ENCODE peak calls at places on chromosomes 12 and 14, in eight cellular contexts. One of them, this sample, is unnamed.

GRCh38 chr12:15646586-15646985 is 142.6 kb downstream of the EPS8 start:
- DNase-seq in body of pancreas: no peak
- DNase-seq in CD8-positive, alpha-beta memory T cell: no peak
- DNase-seq in CD8-positive, alpha-beta T cell: no peak
- DNase-seq in effector memory CD4-positive, alpha-beta T cell: no peak
- DNase-seq in right cardiac atrium: no peak
- DNase-seq in vagina: no peak
- DNase-seq in adipocyte: no peak
- DNase-seq in this sample: no peak

GRCh38 chr14:72608391-72609204 is 285.3 kb downstream of the DPF3 start:
- DNase-seq in vagina: peak; percentile 84
- DNase-seq in right cardiac atrium: no peak
- DNase-seq in CD8-positive, alpha-beta T cell: no peak
- DNase-seq in CD8-positive, alpha-beta memory T cell: no peak
- DNase-seq in effector memory CD4-positive, alpha-beta T cell: no peak
- DNase-seq in adipocyte: peak; percentile 81
- DNase-seq in body of pancreas: no peak
- DNase-seq in this sample: peak; percentile 37

GRCh38 chr12:71504471-71504852 is 64.9 kb downstream of the LGR5 start:
- DNase-seq in effector memory CD4-positive, alpha-beta T cell: no peak
- DNase-seq in adipocyte: no peak
- DNase-seq in body of pancreas: no peak
- DNase-seq in right cardiac atrium: peak; percentile 21
- DNase-seq in CD8-positive, alpha-beta memory T cell: no peak
- DNase-seq in vagina: no peak
- DNase-seq in CD8-positive, alpha-beta T cell: no peak
- DNase-seq in this sample: no peak

GRCh38 chr12:116009805-116010204 is 267.7 kb downstream of the MED13L start:
- DNase-seq in body of pancreas: no peak
- DNase-seq in adipocyte: no peak
- DNase-seq in vagina: no peak
- DNase-seq in CD8-positive, alpha-beta memory T cell: no peak
- DNase-seq in effector memory CD4-positive, alpha-beta T cell: no peak
- DNase-seq in CD8-positive, alpha-beta T cell: no peak
- DNase-seq in right cardiac atrium: no peak
- DNase-seq in this sample: no peak

GRCh38 chr14:24785698-24786097 is 151.7 kb upstream of the GZMB start:
- DNase-seq in right cardiac atrium: no peak
- DNase-seq in adipocyte: no peak
- DNase-seq in effector memory CD4-positive, alpha-beta T cell: no peak
- DNase-seq in CD8-positive, alpha-beta memory T cell: no peak
- DNase-seq in CD8-positive, alpha-beta T cell: no peak
- DNase-seq in body of pancreas: no peak
- DNase-seq in vagina: no peak
- DNase-seq in this sample: no peak

GRCh38 chr12:104733717-104734175 is 224.3 kb downstream of the SLC41A2 start:
- DNase-seq in body of pancreas: peak; percentile 32
- DNase-seq in CD8-positive, alpha-beta T cell: no peak
- DNase-seq in adipocyte: no peak
- DNase-seq in CD8-positive, alpha-beta memory T cell: no peak
- DNase-seq in right cardiac atrium: no peak
- DNase-seq in vagina: no peak
- DNase-seq in effector memory CD4-positive, alpha-beta T cell: no peak
- DNase-seq in this sample: peak; percentile 81

GRCh38 chr14:72962829-72963312 is 36.6 kb downstream of the DCAF4 start:
- DNase-seq in body of pancreas: no peak
- DNase-seq in vagina: no peak
- DNase-seq in adipocyte: peak; percentile 38
- DNase-seq in CD8-positive, alpha-beta memory T cell: no peak
- DNase-seq in right cardiac atrium: no peak
- DNase-seq in CD8-positive, alpha-beta T cell: no peak
- DNase-seq in effector memory CD4-positive, alpha-beta T cell: no peak
- DNase-seq in this sample: peak; percentile 82

GRCh38 chr12:89663577-89664357 is 44.9 kb downstream of the ATP2B1 start:
- DNase-seq in right cardiac atrium: no peak
- DNase-seq in adipocyte: peak; percentile 69
- DNase-seq in CD8-positive, alpha-beta memory T cell: no peak
- DNase-seq in vagina: no peak
- DNase-seq in CD8-positive, alpha-beta T cell: no peak
- DNase-seq in effector memory CD4-positive, alpha-beta T cell: no peak
- DNase-seq in body of pancreas: no peak
- DNase-seq in this sample: no peak

GRCh38 chr12:58342736-58343135 is 401.4 kb downstream of the ATP23 start:
- DNase-seq in right cardiac atrium: no peak
- DNase-seq in vagina: no peak
- DNase-seq in body of pancreas: no peak
- DNase-seq in CD8-positive, alpha-beta memory T cell: no peak
- DNase-seq in adipocyte: no peak
- DNase-seq in CD8-positive, alpha-beta T cell: no peak
- DNase-seq in effector memory CD4-positive, alpha-beta T cell: no peak
- DNase-seq in this sample: no peak

GRCh38 chr14:65847065-65847847 is 434.7 kb downstream of the FUT8 start:
- DNase-seq in CD8-positive, alpha-beta memory T cell: peak; percentile 64
- DNase-seq in body of pancreas: peak; percentile 29
- DNase-seq in effector memory CD4-positive, alpha-beta T cell: peak; percentile 66
- DNase-seq in right cardiac atrium: no peak
- DNase-seq in vagina: no peak
- DNase-seq in adipocyte: no peak
- DNase-seq in CD8-positive, alpha-beta T cell: peak; percentile 67
- DNase-seq in this sample: no peak

GRCh38 chr12:54704187-54704586 is 56.0 kb upstream of the DCD start:
- DNase-seq in body of pancreas: no peak
- DNase-seq in adipocyte: no peak
- DNase-seq in CD8-positive, alpha-beta memory T cell: no peak
- DNase-seq in CD8-positive, alpha-beta T cell: no peak
- DNase-seq in vagina: no peak
- DNase-seq in effector memory CD4-positive, alpha-beta T cell: no peak
- DNase-seq in right cardiac atrium: no peak
- DNase-seq in this sample: no peak

GRCh38 chr14:31677052-31677451 is 115.8 kb downstream of the NUBPL start:
- DNase-seq in vagina: no peak
- DNase-seq in CD8-positive, alpha-beta memory T cell: no peak
- DNase-seq in body of pancreas: no peak
- DNase-seq in adipocyte: no peak
- DNase-seq in right cardiac atrium: no peak
- DNase-seq in CD8-positive, alpha-beta T cell: no peak
- DNase-seq in effector memory CD4-positive, alpha-beta T cell: no peak
- DNase-seq in this sample: no peak

GRCh38 chr12:76206039-76206676 is 121.7 kb upstream of the NAP1L1 start:
- DNase-seq in vagina: no peak
- DNase-seq in CD8-positive, alpha-beta memory T cell: no peak
- DNase-seq in CD8-positive, alpha-beta T cell: no peak
- DNase-seq in right cardiac atrium: no peak
- DNase-seq in body of pancreas: no peak
- DNase-seq in effector memory CD4-positive, alpha-beta T cell: no peak
- DNase-seq in adipocyte: no peak
- DNase-seq in this sample: no peak

GRCh38 chr14:104118006-104118844 is 20.2 kb upstream of the KIF26A start:
- DNase-seq in CD8-positive, alpha-beta memory T cell: no peak
- DNase-seq in body of pancreas: peak; percentile 2
- DNase-seq in adipocyte: no peak
- DNase-seq in right cardiac atrium: peak; percentile 11
- DNase-seq in effector memory CD4-positive, alpha-beta T cell: no peak
- DNase-seq in CD8-positive, alpha-beta T cell: no peak
- DNase-seq in vagina: no peak
- DNase-seq in this sample: peak; percentile 39

GRCh38 chr14:84877061-84877460 is 652.9 kb upstream of the FLRT2 start:
- DNase-seq in CD8-positive, alpha-beta memory T cell: no peak
- DNase-seq in effector memory CD4-positive, alpha-beta T cell: no peak
- DNase-seq in CD8-positive, alpha-beta T cell: no peak
- DNase-seq in vagina: no peak
- DNase-seq in body of pancreas: no peak
- DNase-seq in right cardiac atrium: no peak
- DNase-seq in adipocyte: no peak
- DNase-seq in this sample: no peak

GRCh38 chr12:119245904-119246494 is 67.3 kb downstream of the HSPB8 start:
- DNase-seq in CD8-positive, alpha-beta memory T cell: no peak
- DNase-seq in right cardiac atrium: no peak
- DNase-seq in effector memory CD4-positive, alpha-beta T cell: no peak
- DNase-seq in CD8-positive, alpha-beta T cell: no peak
- DNase-seq in vagina: no peak
- DNase-seq in body of pancreas: no peak
- DNase-seq in adipocyte: no peak
- DNase-seq in this sample: no peak

GRCh38 chr14:67526676-67527459 is 6.2 kb upstream of the PLEKHH1 start:
- DNase-seq in right cardiac atrium: peak; percentile 20
- DNase-seq in effector memory CD4-positive, alpha-beta T cell: no peak
- DNase-seq in vagina: no peak
- DNase-seq in CD8-positive, alpha-beta T cell: peak; percentile 27
- DNase-seq in CD8-positive, alpha-beta memory T cell: no peak
- DNase-seq in adipocyte: peak; percentile 63
- DNase-seq in body of pancreas: peak; percentile 71
- DNase-seq in this sample: peak; percentile 86

GRCh38 chr14:83873626-83874025 is 1656.3 kb upstream of the FLRT2 start:
- DNase-seq in right cardiac atrium: no peak
- DNase-seq in CD8-positive, alpha-beta T cell: no peak
- DNase-seq in adipocyte: no peak
- DNase-seq in body of pancreas: no peak
- DNase-seq in vagina: no peak
- DNase-seq in effector memory CD4-positive, alpha-beta T cell: no peak
- DNase-seq in CD8-positive, alpha-beta memory T cell: no peak
- DNase-seq in this sample: no peak

GRCh38 chr12:93896427-93896826 is 219.3 kb downstream of the CRADD start:
- DNase-seq in CD8-positive, alpha-beta T cell: no peak
- DNase-seq in adipocyte: no peak
- DNase-seq in body of pancreas: no peak
- DNase-seq in right cardiac atrium: no peak
- DNase-seq in vagina: no peak
- DNase-seq in CD8-positive, alpha-beta memory T cell: no peak
- DNase-seq in effector memory CD4-positive, alpha-beta T cell: no peak
- DNase-seq in this sample: no peak

GRCh38 chr12:69476276-69477017 is 6.3 kb downstream of the FRS2 start:
- DNase-seq in vagina: no peak
- DNase-seq in adipocyte: no peak
- DNase-seq in right cardiac atrium: no peak
- DNase-seq in effector memory CD4-positive, alpha-beta T cell: no peak
- DNase-seq in body of pancreas: no peak
- DNase-seq in CD8-positive, alpha-beta T cell: no peak
- DNase-seq in CD8-positive, alpha-beta memory T cell: no peak
- DNase-seq in this sample: no peak
- H3K4me1 ChIP-seq in vagina: peaks cover 55% of the 10 kb centered on the region
- H3K4me1 ChIP-seq in adipocyte: peaks cover 50% of the 10 kb centered on the region
- H3K4me1 ChIP-seq in right cardiac atrium: peaks cover 8% of the 10 kb centered on the region
- H3K4me1 ChIP-seq in effector memory CD4-positive, alpha-beta T cell: peaks cover 12% of the 10 kb centered on the region
- H3K4me1 ChIP-seq in body of pancreas: peaks cover 63% of the 10 kb centered on the region
- H3K4me1 ChIP-seq in CD8-positive, alpha-beta T cell: peaks cover 18% of the 10 kb centered on the region
- H3K4me1 ChIP-seq in CD8-positive, alpha-beta memory T cell: peaks cover 20% of the 10 kb centered on the region
- H3K4me1 ChIP-seq in this sample: peaks cover 3% of the 10 kb centered on the region

GRCh38 chr14:35296505-35296904 is 4.3 kb downstream of the PSMA6 start:
- DNase-seq in vagina: no peak
- DNase-seq in adipocyte: peak; percentile 76
- DNase-seq in CD8-positive, alpha-beta memory T cell: no peak
- DNase-seq in body of pancreas: no peak
- DNase-seq in effector memory CD4-positive, alpha-beta T cell: no peak
- DNase-seq in right cardiac atrium: no peak
- DNase-seq in CD8-positive, alpha-beta T cell: no peak
- DNase-seq in this sample: no peak

GRCh38 chr14:35297677-35298076 is 5.5 kb downstream of the PSMA6 start:
- DNase-seq in right cardiac atrium: no peak
- DNase-seq in effector memory CD4-positive, alpha-beta T cell: no peak
- DNase-seq in vagina: no peak
- DNase-seq in CD8-positive, alpha-beta T cell: no peak
- DNase-seq in CD8-positive, alpha-beta memory T cell: no peak
- DNase-seq in adipocyte: no peak
- DNase-seq in body of pancreas: no peak
- DNase-seq in this sample: no peak

GRCh38 chr14:35292051-35292769 is at the start of gene PSMA6:
- DNase-seq in CD8-positive, alpha-beta T cell: peak; percentile 99
- DNase-seq in CD8-positive, alpha-beta memory T cell: peak; percentile 99
- DNase-seq in vagina: peak; percentile 98
- DNase-seq in body of pancreas: peak; percentile 100
- DNase-seq in right cardiac atrium: peak; percentile 99
- DNase-seq in effector memory CD4-positive, alpha-beta T cell: peak; percentile 99
- DNase-seq in adipocyte: peak; percentile 100
- DNase-seq in this sample: peak; percentile 100

GRCh38 chr14:35292770-35293561 is 784 bp downstream of the PSMA6 start:
- DNase-seq in effector memory CD4-positive, alpha-beta T cell: no peak
- DNase-seq in vagina: no peak
- DNase-seq in CD8-positive, alpha-beta memory T cell: no peak
- DNase-seq in adipocyte: no peak
- DNase-seq in body of pancreas: no peak
- DNase-seq in right cardiac atrium: no peak
- DNase-seq in CD8-positive, alpha-beta T cell: no peak
- DNase-seq in this sample: no peak

GRCh38 chr14:35295845-35296161 is 3.6 kb downstream of the PSMA6 start:
- DNase-seq in body of pancreas: no peak
- DNase-seq in vagina: no peak
- DNase-seq in CD8-positive, alpha-beta memory T cell: no peak
- DNase-seq in adipocyte: no peak
- DNase-seq in CD8-positive, alpha-beta T cell: no peak
- DNase-seq in right cardiac atrium: no peak
- DNase-seq in effector memory CD4-positive, alpha-beta T cell: no peak
- DNase-seq in this sample: no peak
- H3K4me1 ChIP-seq in body of pancreas: peaks cover 52% of the 10 kb centered on the region
- H3K4me1 ChIP-seq in vagina: peaks cover 74% of the 10 kb centered on the region
- H3K4me1 ChIP-seq in CD8-positive, alpha-beta memory T cell: peaks cover 51% of the 10 kb centered on the region
- H3K4me1 ChIP-seq in adipocyte: peaks cover 63% of the 10 kb centered on the region
- H3K4me1 ChIP-seq in CD8-positive, alpha-beta T cell: peaks cover 50% of the 10 kb centered on the region
- H3K4me1 ChIP-seq in right cardiac atrium: peaks cover 1% of the 10 kb centered on the region
- H3K4me1 ChIP-seq in effector memory CD4-positive, alpha-beta T cell: peaks cover 34% of the 10 kb centered on the region
- H3K4me1 ChIP-seq in this sample: no peaks in the 10 kb centered on the region

GRCh38 chr12:130830246-130830551 is 8.9 kb downstream of the STX2 start:
- DNase-seq in CD8-positive, alpha-beta memory T cell: no peak
- DNase-seq in right cardiac atrium: no peak
- DNase-seq in vagina: no peak
- DNase-seq in effector memory CD4-positive, alpha-beta T cell: no peak
- DNase-seq in adipocyte: no peak
- DNase-seq in CD8-positive, alpha-beta T cell: no peak
- DNase-seq in body of pancreas: no peak
- DNase-seq in this sample: peak; percentile 63
- H3K4me1 ChIP-seq in CD8-positive, alpha-beta memory T cell: no peaks in the 10 kb centered on the region
- H3K4me1 ChIP-seq in right cardiac atrium: peaks cover 6% of the 10 kb centered on the region
- H3K4me1 ChIP-seq in vagina: peaks cover 12% of the 10 kb centered on the region
- H3K4me1 ChIP-seq in effector memory CD4-positive, alpha-beta T cell: no peaks in the 10 kb centered on the region
- H3K4me1 ChIP-seq in adipocyte: peaks cover 30% of the 10 kb centered on the region
- H3K4me1 ChIP-seq in CD8-positive, alpha-beta T cell: peaks cover 9% of the 10 kb centered on the region
- H3K4me1 ChIP-seq in body of pancreas: peaks cover 12% of the 10 kb centered on the region
- H3K4me1 ChIP-seq in this sample: peaks cover 7% of the 10 kb centered on the region

GRCh38 chr12:46265102-46265501 is 3.7 kb downstream of the SLC38A1 start:
- DNase-seq in CD8-positive, alpha-beta memory T cell: no peak
- DNase-seq in vagina: no peak
- DNase-seq in right cardiac atrium: no peak
- DNase-seq in effector memory CD4-positive, alpha-beta T cell: no peak
- DNase-seq in adipocyte: no peak
- DNase-seq in CD8-positive, alpha-beta T cell: no peak
- DNase-seq in body of pancreas: no peak
- DNase-seq in this sample: no peak

GRCh38 chr12:46265734-46266133 is 3.1 kb downstream of the SLC38A1 start:
- DNase-seq in vagina: no peak
- DNase-seq in right cardiac atrium: no peak
- DNase-seq in CD8-positive, alpha-beta T cell: no peak
- DNase-seq in effector memory CD4-positive, alpha-beta T cell: no peak
- DNase-seq in body of pancreas: no peak
- DNase-seq in CD8-positive, alpha-beta memory T cell: no peak
- DNase-seq in adipocyte: no peak
- DNase-seq in this sample: no peak

GRCh38 chr12:46261658-46262057 is 7.2 kb downstream of the SLC38A1 start:
- DNase-seq in CD8-positive, alpha-beta T cell: no peak
- DNase-seq in adipocyte: peak; percentile 38
- DNase-seq in body of pancreas: no peak
- DNase-seq in right cardiac atrium: no peak
- DNase-seq in effector memory CD4-positive, alpha-beta T cell: no peak
- DNase-seq in CD8-positive, alpha-beta memory T cell: no peak
- DNase-seq in vagina: no peak
- DNase-seq in this sample: no peak

GRCh38 chr12:46264057-46264456 is 4.8 kb downstream of the SLC38A1 start:
- DNase-seq in CD8-positive, alpha-beta memory T cell: no peak
- DNase-seq in right cardiac atrium: no peak
- DNase-seq in vagina: no peak
- DNase-seq in body of pancreas: no peak
- DNase-seq in CD8-positive, alpha-beta T cell: no peak
- DNase-seq in adipocyte: peak; percentile 54
- DNase-seq in effector memory CD4-positive, alpha-beta T cell: no peak
- DNase-seq in this sample: no peak

GRCh38 chr12:46263140-46264017 is 5.5 kb downstream of the SLC38A1 start:
- DNase-seq in CD8-positive, alpha-beta T cell: no peak
- DNase-seq in body of pancreas: no peak
- DNase-seq in effector memory CD4-positive, alpha-beta T cell: no peak
- DNase-seq in CD8-positive, alpha-beta memory T cell: no peak
- DNase-seq in vagina: no peak
- DNase-seq in adipocyte: no peak
- DNase-seq in right cardiac atrium: no peak
- DNase-seq in this sample: peak; percentile 40
- H3K4me1 ChIP-seq in CD8-positive, alpha-beta T cell: peaks cover 77% of the 10 kb centered on the region
- H3K4me1 ChIP-seq in body of pancreas: peaks cover 59% of the 10 kb centered on the region
- H3K4me1 ChIP-seq in effector memory CD4-positive, alpha-beta T cell: peaks cover 65% of the 10 kb centered on the region
- H3K4me1 ChIP-seq in CD8-positive, alpha-beta memory T cell: peaks cover 77% of the 10 kb centered on the region
- H3K4me1 ChIP-seq in vagina: peaks cover 46% of the 10 kb centered on the region
- H3K4me1 ChIP-seq in adipocyte: peaks cover 38% of the 10 kb centered on the region
- H3K4me1 ChIP-seq in right cardiac atrium: peaks cover 5% of the 10 kb centered on the region
- H3K4me1 ChIP-seq in this sample: peaks cover 14% of the 10 kb centered on the region